ENCODE peak calls at places on chromosomes 16 and 17, in four cellular contexts. R is endothelial cell of umbilical vein, F is GM23338, E is K562. O is an unnamed sample.

GRCh38 chr17:72407336-72408121 is 286.7 kb downstream of the SOX9 start:
- DNase-seq in E (no peak), F (peak), R (peak), O (peak)

GRCh38 chr16:13923703-13924298 is 3.8 kb downstream of the ERCC4 start:
- DNase-seq in R (peak), E (peak), F (peak), O (peak)

GRCh38 chr17:31310877-31311276 is 3.0 kb downstream of the EVI2B start:
- DNase-seq in F (no peak), E (no peak), R (no peak), O (no peak)

GRCh38 chr17:17493249-17493985 is 2.8 kb downstream of the RASD1 start:
- DNase-seq in E (no peak), F (peak), R (no peak), O (no peak)

GRCh38 chr16:72740346-72740745 is 307.6 kb downstream of the ZFHX3 start:
- DNase-seq in F (no peak), E (no peak), R (no peak), O (no peak)

GRCh38 chr17:29567362-29568330 is 809 bp upstream of the ABHD15 start:
- DNase-seq in F (peak), E (peak), R (peak), O (no peak)

GRCh38 chr16:685967-686366 is 1.8 kb upstream of the JMJD8 start:
- DNase-seq in F (peak), R (peak), E (peak), O (no peak)

GRCh38 chr17:76996741-76997694 is 128.8 kb downstream of the MGAT5B start:
- DNase-seq in E (no peak), R (no peak), F (no peak), O (no peak)

GRCh38 chr16:28279006-28279405 is 13.3 kb upstream of the SBK1 start:
- DNase-seq in E (no peak), F (no peak), R (no peak), O (no peak)

GRCh38 chr17:83183951-83184506 is 104.6 kb downstream of the METRNL start:
- DNase-seq in R (peak), F (no peak), E (no peak), O (no peak)

GRCh38 chr16:87424260-87424659 is 32.1 kb downstream of the MAP1LC3B start:
- DNase-seq in R (no peak), F (no peak), E (no peak), O (no peak)

GRCh38 chr16:81831722-81832126 is 52.6 kb downstream of the PLCG2 start:
- DNase-seq in R (no peak), E (peak), F (peak), O (no peak)

GRCh38 chr17:41307647-41308046 is 1.5 kb downstream of the KRTAP16-1 start:
- DNase-seq in E (no peak), R (no peak), F (no peak), O (no peak)

GRCh38 chr16:20280259-20280658 is 47.1 kb downstream of the GP2 start:
- DNase-seq in E (peak), R (no peak), F (no peak), O (no peak)

GRCh38 chr17:71423871-71424546 is 696.8 kb upstream of the SOX9 start:
- DNase-seq in E (no peak), F (peak), R (no peak), O (no peak)

GRCh38 chr16:78606572-78606971 is 507.1 kb downstream of the WWOX start:
- DNase-seq in F (peak), R (no peak), E (no peak), O (no peak)

GRCh38 chr17:43830510-43831145 is 2.3 kb downstream of the MPP3 start:
- DNase-seq in R (no peak), F (no peak), E (no peak), O (no peak)

GRCh38 chr16:56885446-56886162 is 20.6 kb downstream of the SLC12A3 start:
- DNase-seq in F (no peak), E (peak), R (no peak), O (no peak)

GRCh38 chr16:7331997-7332396 is 648 bp upstream of the RBFOX1 start:
- DNase-seq in E (no peak), R (no peak), F (no peak), O (no peak)

GRCh38 chr16:27452569-27453475 is 50.8 kb downstream of the IL21R start:
- DNase-seq in F (no peak), R (no peak), E (no peak), O (no peak)

GRCh38 chr17:44086364-44087311 is 16.1 kb downstream of the G6PC3 start:
- DNase-seq in F (peak), R (peak), E (peak), O (no peak)

GRCh38 chr17:78356163-78356713 is 3.6 kb downstream of the SOCS3 start:
- DNase-seq in R (no peak), F (peak), E (peak), O (peak)

GRCh38 chr17:4175921-4176802 is 33.2 kb downstream of the CYB5D2 start:
- DNase-seq in E (no peak), F (no peak), R (no peak), O (no peak)

GRCh38 chr17:7634384-7634783 is 4.4 kb downstream of the SHBG start:
- DNase-seq in F (peak), R (peak), E (peak), O (no peak)

GRCh38 chr17:77110006-77110374 is 30.8 kb upstream of the SEC14L1 start:
- DNase-seq in F (peak), E (no peak), R (peak), O (no peak)

GRCh38 chr17:67245073-67245693 is at the start of gene HELZ:
- DNase-seq in E (peak), F (peak), R (peak), O (no peak)

GRCh38 chr16:17245727-17246576 is 224.8 kb downstream of the XYLT1 start:
- DNase-seq in E (no peak), R (no peak), F (peak), O (no peak)

GRCh38 chr16:88461291-88462269 is 8.5 kb downstream of the ZFPM1 start:
- DNase-seq in F (peak), E (peak), R (no peak), O (no peak)

GRCh38 chr17:35878361-35878760 is 1.8 kb downstream of the CCL5 start:
- DNase-seq in R (no peak), E (no peak), F (no peak), O (no peak)
- TF ChIP-seq EZH2 in R (no peak), E (no peak), F (no peak), O (no peak)

DNA sequence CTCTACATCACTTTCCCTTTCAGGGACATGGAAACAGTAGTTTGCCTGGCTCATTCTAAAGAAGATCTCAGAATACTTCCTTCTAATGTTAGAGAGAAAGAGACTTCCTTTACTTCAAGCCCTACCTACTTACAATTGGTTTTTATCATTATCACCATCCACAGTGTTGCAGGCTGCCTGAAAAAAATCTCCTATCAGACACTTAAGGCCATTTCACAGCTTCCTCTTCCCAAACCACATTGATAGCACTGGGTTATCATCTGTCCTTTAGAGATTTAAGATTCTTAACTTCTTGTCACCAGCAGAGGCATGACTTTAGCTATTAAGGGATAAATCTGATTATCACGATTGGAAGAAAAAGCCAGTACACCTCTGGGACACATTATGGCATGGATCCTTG is 178.5 kb upstream of the TBX2 start:
- DNase-seq in F (no peak), E (no peak), R (no peak), O (no peak)
- H3K4me3 ChIP-seq in F (no peak), E (no peak), R (no peak), O (no peak)

DNA sequence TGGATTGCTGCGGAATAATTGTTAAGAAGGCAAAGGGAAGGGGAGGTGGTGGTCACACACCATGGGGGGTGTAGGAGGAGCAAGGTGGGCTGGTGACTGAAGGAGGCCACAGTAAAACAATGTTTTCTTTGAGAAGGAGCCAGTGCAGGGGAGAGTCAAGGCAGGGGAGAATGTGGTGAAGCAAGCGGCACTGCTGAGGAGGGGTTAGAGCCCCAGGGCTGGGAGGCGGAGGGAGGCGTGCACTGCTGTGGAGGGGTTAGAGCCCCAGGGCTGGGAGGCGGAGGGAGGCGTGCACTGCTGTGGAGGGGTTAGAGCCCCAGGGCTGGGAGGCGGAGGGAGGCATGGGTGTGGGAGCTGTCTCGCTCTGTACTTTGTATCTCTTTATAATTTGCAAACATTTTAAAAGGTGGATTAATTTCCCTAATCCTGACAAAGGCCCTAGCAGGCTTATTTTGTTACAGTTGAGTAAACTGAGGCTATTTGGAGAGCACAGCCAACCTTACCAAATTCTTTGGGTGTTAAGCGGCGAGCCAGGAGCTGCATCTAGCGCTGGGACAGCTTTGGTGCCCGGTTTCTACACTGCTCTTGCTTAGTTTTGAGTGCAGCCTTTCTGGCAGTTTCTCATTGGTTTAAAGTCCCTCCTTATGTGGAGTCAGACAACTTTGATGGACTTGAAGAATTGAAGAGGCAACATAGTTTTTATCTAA is 20.9 kb downstream of the RPTOR start:
- DNase-seq in F (peak), E (no peak), R (no peak), O (no peak)
- TF ChIP-seq POLR2AphosphoS5 in F (peak), E (no peak), R (no peak), O (no peak)

DNA sequence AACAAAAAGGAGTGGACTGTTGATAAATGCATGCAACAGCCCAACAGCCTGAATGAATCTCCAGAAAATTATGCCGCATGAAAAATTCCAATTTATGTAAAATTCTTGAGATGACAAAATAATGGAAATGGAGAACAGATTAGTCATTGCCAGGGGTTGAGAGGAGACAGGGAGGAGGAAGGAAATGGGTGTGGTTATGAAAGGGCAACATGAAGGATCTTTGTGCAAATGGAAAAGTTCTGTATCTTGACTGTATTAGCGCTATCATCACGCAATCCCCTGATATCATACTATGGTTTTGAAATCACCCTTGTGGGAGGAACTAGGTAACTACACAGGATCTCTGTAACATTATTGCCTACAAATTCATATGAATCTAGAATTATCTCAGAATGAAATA is 1058.3 kb upstream of the RBFOX1 start:
- DNase-seq in F (no peak), R (no peak), E (no peak), O (no peak)
- TF ChIP-seq EZH2 in F (no peak), R (no peak), E (no peak), O (no peak)

DNA sequence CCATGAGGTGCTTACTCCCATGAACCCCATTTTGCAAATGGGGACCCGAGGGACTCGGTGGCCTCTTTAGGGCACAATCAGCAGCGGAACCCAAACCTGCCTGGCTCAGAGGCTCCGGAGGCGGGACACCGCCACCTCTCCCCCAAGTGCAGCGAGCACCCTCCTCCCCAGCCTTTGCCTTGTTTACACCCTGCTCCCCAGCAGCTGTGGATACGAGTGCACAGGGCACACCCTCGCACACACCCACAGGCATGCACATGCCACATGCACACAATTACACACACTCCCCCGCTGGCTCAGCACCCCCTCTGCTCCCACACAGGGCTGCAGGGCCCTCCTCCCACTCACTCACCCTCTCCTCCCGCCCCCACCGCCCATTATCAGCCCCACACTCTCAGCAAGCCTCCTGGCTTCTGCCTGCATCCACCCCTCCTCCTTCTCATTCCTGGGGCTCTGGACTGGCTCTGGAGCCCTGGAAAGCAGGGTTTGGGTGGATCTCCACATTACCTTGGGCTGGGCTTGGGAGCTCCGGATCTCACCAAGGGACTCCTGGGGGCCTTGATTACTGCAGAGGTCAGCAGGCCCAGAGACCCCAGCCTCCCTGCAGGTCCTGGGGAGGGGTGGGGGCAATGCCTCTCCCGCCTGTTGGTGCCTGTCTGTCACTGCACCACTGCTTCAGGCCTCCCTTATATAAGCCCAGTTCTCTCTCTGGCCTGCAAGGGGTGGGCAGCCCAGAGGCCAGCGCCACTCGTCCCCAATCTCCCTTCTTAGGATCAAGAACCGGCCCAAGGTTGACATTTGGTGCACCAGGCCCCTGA is 6.4 kb downstream of the PDK2 start:
- DNase-seq in E (peak), F (peak), R (no peak), O (no peak)
- H3K4me3 ChIP-seq in E (no peak), F (peak), R (no peak), O (no peak)

DNA sequence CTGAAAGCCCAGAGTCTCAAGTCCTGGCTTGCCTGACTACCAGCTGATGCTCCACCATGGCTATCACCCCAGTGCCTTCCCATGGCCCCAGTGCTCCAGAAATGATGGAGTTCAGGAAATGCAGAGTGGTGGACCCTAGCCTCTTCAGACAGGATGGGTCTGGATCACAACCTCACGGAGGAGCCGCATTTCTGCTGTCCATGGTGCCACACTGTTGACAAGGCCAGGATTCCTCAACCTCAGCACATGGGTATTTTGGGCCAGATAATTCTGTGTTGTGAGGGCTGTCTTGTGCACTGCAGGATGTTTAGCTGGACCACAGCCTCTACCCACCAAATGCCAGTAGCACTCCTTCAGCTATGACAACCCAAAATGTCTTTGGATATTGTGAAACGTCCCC is 6.7 kb upstream of the CRHR1 start:
- DNase-seq in R (no peak), F (no peak), E (no peak), O (no peak)
- TF ChIP-seq POLR2AphosphoS5 in R (no peak), F (no peak), E (no peak), O (no peak)

GRCh38 chr17:48623583-48623982 is 2.6 kb downstream of the HOXB9 start:
- DNase-seq in R (no peak), E (peak), F (no peak), O (no peak)
- TF ChIP-seq EZH2 in R (peak), E (no peak), F (peak), O (no peak)

GRCh38 chr17:19644493-19645210 is 3.9 kb upstream of the ALDH3A2 start:
- DNase-seq in R (no peak), E (no peak), F (no peak), O (no peak)
- H3K4me3 ChIP-seq in R (no peak), E (no peak), F (no peak), O (no peak)

GRCh38 chr16:57966133-57966805 is 4.7 kb downstream of the CNGB1 start:
- DNase-seq in E (no peak), F (no peak), R (no peak), O (no peak)
- TF ChIP-seq POLR2AphosphoS5 in E (no peak), F (no peak), R (no peak), O (no peak)

GRCh38 chr16:85963746-85964370 is 64.9 kb downstream of the IRF8 start:
- DNase-seq in F (no peak), R (no peak), E (no peak), O (no peak)
- TF ChIP-seq EZH2 in F (no peak), R (no peak), E (no peak), O (no peak)